ENCODE peak calls at places on chromosomes 2 and 18, in eight cellular contexts. M, Y, A, F, R, O, G and U are unnamed samples.

GRCh38 chr2:172196768-172197322 is 94.1 kb upstream of the DLX2 start:
- DNase-seq in M (peak; percentile 85), Y (no peak), A (no peak), F (no peak), R (no peak), O (peak; percentile 46), G (peak; percentile 79), U (no peak)

GRCh38 chr2:85434677-85435076 is 16.2 kb downstream of the SH2D6 start:
- DNase-seq in M (no peak), Y (no peak), A (peak; percentile 39), F (no peak), R (no peak), O (no peak), G (no peak), U (no peak)

GRCh38 chr2:124816007-124816406 is 790.9 kb downstream of the CNTNAP5 start:
- DNase-seq in M (no peak), Y (no peak), A (no peak), F (no peak), R (no peak), O (no peak), G (no peak), U (no peak)

GRCh38 chr18:51211552-51211951 is 14.1 kb upstream of the MEX3C start:
- DNase-seq in M (peak; percentile 67), Y (peak; percentile 46), A (peak; percentile 23), F (no peak), R (peak; percentile 85), O (no peak), G (no peak), U (no peak)

GRCh38 chr18:2083691-2084090 is 487.6 kb downstream of the METTL4 start:
- DNase-seq in M (no peak), Y (no peak), A (no peak), F (no peak), R (no peak), O (no peak), G (no peak), U (no peak)

GRCh38 chr2:26640781-26641564 is at the start of gene CIB4:
- DNase-seq in M (peak; percentile 69), Y (no peak), A (no peak), F (no peak), R (no peak), O (peak; percentile 20), G (no peak), U (no peak)

GRCh38 chr2:129491251-129491817 is 488.1 kb upstream of the RAB6C start:
- DNase-seq in M (no peak), Y (no peak), A (no peak), F (no peak), R (no peak), O (no peak), G (no peak), U (no peak)

GRCh38 chr2:15794608-15795134 is 145.7 kb upstream of the MYCN start:
- DNase-seq in M (no peak), Y (no peak), A (no peak), F (no peak), R (no peak), O (no peak), G (peak; percentile 27), U (no peak)

GRCh38 chr2:17255071-17255470 is 263.2 kb downstream of the RAD51AP2 start:
- DNase-seq in M (no peak), Y (no peak), A (no peak), F (no peak), R (no peak), O (no peak), G (no peak), U (no peak)

GRCh38 chr2:53450885-53451284 is 316.7 kb upstream of the CHAC2 start:
- DNase-seq in M (no peak), Y (no peak), A (no peak), F (no peak), R (no peak), O (no peak), G (no peak), U (no peak)

GRCh38 chr2:148526509-148527346 is 117.8 kb upstream of the EPC2 start:
- DNase-seq in M (no peak), Y (no peak), A (no peak), F (no peak), R (no peak), O (no peak), G (no peak), U (no peak)

GRCh38 chr18:41391616-41392610 is 563.1 kb upstream of the PIK3C3 start:
- DNase-seq in M (no peak), Y (peak; percentile 34), A (no peak), F (no peak), R (peak; percentile 47), O (peak; percentile 54), G (no peak), U (no peak)

GRCh38 chr2:10022041-10022421 is 21.3 kb upstream of the KLF11 start:
- DNase-seq in M (no peak), Y (no peak), A (no peak), F (peak; percentile 57), R (no peak), O (no peak), G (no peak), U (no peak)

GRCh38 chr2:49950635-49951034 is 796.3 kb upstream of the FSHR start:
- DNase-seq in M (no peak), Y (no peak), A (no peak), F (no peak), R (no peak), O (no peak), G (no peak), U (no peak)

GRCh38 chr2:108267117-108267516 is 21.6 kb upstream of the SULT1C2 start:
- DNase-seq in M (no peak), Y (no peak), A (peak; percentile 19), F (no peak), R (no peak), O (no peak), G (no peak), U (peak; percentile 24)

GRCh38 chr2:108268001-108268400 is 20.7 kb upstream of the SULT1C2 start:
- DNase-seq in M (no peak), Y (no peak), A (no peak), F (no peak), R (no peak), O (no peak), G (no peak), U (no peak)

GRCh38 chr2:108271691-108272253 is 16.9 kb upstream of the SULT1C2 start:
- DNase-seq in M (no peak), Y (peak; percentile 21), A (peak; percentile 51), F (peak; percentile 75), R (peak; percentile 81), O (no peak), G (no peak), U (no peak)

GRCh38 chr2:108270768-108271506 is 17.8 kb upstream of the SULT1C2 start:
- DNase-seq in M (no peak), Y (no peak), A (no peak), F (no peak), R (peak; percentile 49), O (no peak), G (no peak), U (no peak)

DNA sequence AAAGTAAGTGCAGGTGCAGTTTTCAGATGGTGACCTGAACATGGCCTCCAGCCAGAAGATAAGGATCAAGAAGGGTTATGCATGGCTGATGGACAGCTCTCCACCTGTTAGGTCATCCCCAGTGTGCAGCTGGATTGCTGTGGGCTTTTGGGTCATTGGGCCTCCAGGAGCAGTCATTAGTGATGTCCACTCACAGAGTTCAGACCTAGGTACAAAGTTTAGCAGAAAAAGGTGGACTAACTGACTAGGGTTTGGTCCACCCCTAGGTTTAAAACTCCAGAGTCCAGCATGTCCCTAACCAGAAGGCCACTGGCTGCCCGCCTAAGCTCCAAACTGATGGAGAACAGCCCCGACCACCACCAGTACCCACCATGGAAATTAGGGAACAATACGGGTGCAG is 18.3 kb upstream of the SULT1C2 start:
- DNase-seq in M (no peak), Y (no peak), A (no peak), F (no peak), R (no peak), O (no peak), G (no peak), U (no peak)
- H3K4me1 ChIP-seq in M (no peaks in the 10 kb centered on the region), Y (no peaks in the 10 kb centered on the region), A (no peaks in the 10 kb centered on the region), F (peaks cover 13% of the 10 kb centered on the region), R (peaks cover 72% of the 10 kb centered on the region), O (peaks cover 14% of the 10 kb centered on the region), G (no peaks in the 10 kb centered on the region), U (no peaks in the 10 kb centered on the region)

DNA sequence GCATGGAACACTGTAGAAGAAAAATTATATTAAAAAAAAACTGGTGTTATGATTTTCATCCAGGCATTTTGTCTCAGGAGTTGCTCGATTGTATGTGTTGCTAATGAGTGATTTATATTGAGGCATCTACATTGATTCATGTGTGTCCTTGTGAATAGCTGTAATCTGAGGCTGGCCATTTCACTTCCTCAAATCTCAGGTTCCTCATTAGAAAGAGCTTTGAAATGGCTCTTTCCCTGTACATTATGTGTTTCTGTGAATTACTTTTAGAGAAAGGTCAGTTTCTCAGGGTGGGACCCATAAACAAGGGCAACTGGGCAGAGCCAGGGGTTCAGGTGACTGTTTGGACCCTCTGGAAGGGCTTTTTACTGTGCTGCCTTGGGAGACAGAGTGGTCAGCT is 2.4 kb downstream of the IL18R1 start:
- DNase-seq in M (no peak), Y (no peak), A (no peak), F (no peak), R (no peak), O (no peak), G (no peak), U (no peak)
- TF ChIP-seq POLR2A in M (no peak), Y (no peak), A (no peak), F (no peak), R (no peak), O (no peak), G (no peak), U (no peak)

GRCh38 chr2:120791243-120791960 is 55.7 kb downstream of the GLI2 start:
- DNase-seq in M (no peak), Y (no peak), A (no peak), F (no peak), R (no peak), O (no peak), G (no peak), U (no peak)
- H3K4me3 ChIP-seq in M (no peak overlapping the region), Y (no peak overlapping the region), A (no peak overlapping the region), F (no peak overlapping the region), R (no peak overlapping the region), O (no peak overlapping the region), G (no peak overlapping the region), U (no peak overlapping the region)

GRCh38 chr2:207334631-207335371 is 169.1 kb upstream of the KLF7 start:
- DNase-seq in M (peak; percentile 72), Y (peak; percentile 71), A (peak; percentile 34), F (peak; percentile 88), R (no peak), O (peak; percentile 53), G (no peak), U (peak; percentile 61)

GRCh38 chr2:207332473-207333212 is 166.9 kb upstream of the KLF7 start:
- DNase-seq in M (no peak), Y (no peak), A (no peak), F (no peak), R (no peak), O (no peak), G (no peak), U (no peak)

GRCh38 chr2:207334309-207334630 is 168.5 kb upstream of the KLF7 start:
- DNase-seq in M (no peak), Y (no peak), A (no peak), F (no peak), R (no peak), O (no peak), G (no peak), U (no peak)

GRCh38 chr2:207331674-207332073 is 165.9 kb upstream of the KLF7 start:
- DNase-seq in M (no peak), Y (no peak), A (no peak), F (no peak), R (no peak), O (no peak), G (no peak), U (no peak)

GRCh38 chr2:207333599-207334308 is 168.0 kb upstream of the KLF7 start:
- DNase-seq in M (no peak), Y (no peak), A (no peak), F (no peak), R (no peak), O (no peak), G (no peak), U (no peak)
- H3K4me1 ChIP-seq in M (no peaks in the 10 kb centered on the region), Y (peaks cover 12% of the 10 kb centered on the region), A (peaks cover 16% of the 10 kb centered on the region), F (peaks cover 17% of the 10 kb centered on the region), R (no peaks in the 10 kb centered on the region), O (no peaks in the 10 kb centered on the region), G (peaks cover 13% of the 10 kb centered on the region), U (no peaks in the 10 kb centered on the region)